ENCODE peak calls at places on chromosomes 12 and 14, in four cellular contexts. R is upper lobe of right lung; N is aorta; S is CD8-positive, alpha-beta T cell. E is an unnamed sample.

GRCh38 chr12:1680804-1681492 is 9.9 kb upstream of the ADIPOR2 start:
- DNase-seq in S (no peak), N (no peak), R (no peak), E (no peak)

GRCh38 chr14:64756712-64757111 is 52.5 kb downstream of the PLEKHG3 start:
- DNase-seq in R (no peak), N (no peak), S (no peak), E (no peak)

GRCh38 chr12:104303538-104304151 is at the start of gene EID3:
- DNase-seq in N (peak; percentile 95), S (peak; percentile 92), R (peak; percentile 94), E (peak; percentile 89)

GRCh38 chr14:38290601-38291190 is 34.8 kb upstream of the CLEC14A start:
- DNase-seq in N (no peak), S (no peak), R (no peak), E (no peak)

GRCh38 chr12:10182662-10183061 is 3.8 kb downstream of the TMEM52B start:
- DNase-seq in R (no peak), N (no peak), S (no peak), E (no peak)

GRCh38 chr12:57611116-57611809 is at the start of gene ARHGEF25:
- DNase-seq in N (peak; percentile 88), R (no peak), S (peak; percentile 46), E (peak; percentile 29)

GRCh38 chr12:19220205-19220604 is 90.7 kb downstream of the PLEKHA5 start:
- DNase-seq in N (no peak), S (no peak), R (no peak), E (no peak)

GRCh38 chr12:50222275-50222783 is 55.2 kb upstream of the CERS5 start:
- DNase-seq in R (no peak), N (peak; percentile 61), S (no peak), E (no peak)

GRCh38 chr12:9662488-9662887 is 7.0 kb upstream of the CLEC2D start:
- DNase-seq in N (no peak), R (no peak), S (no peak), E (no peak)

GRCh38 chr12:93336344-93336743 is 41.4 kb upstream of the NUDT4 start:
- DNase-seq in R (no peak), S (no peak), N (no peak), E (no peak)

GRCh38 chr12:88235183-88235833 is 93.2 kb downstream of the TMTC3 start:
- DNase-seq in R (no peak), N (no peak), S (no peak), E (no peak)

GRCh38 chr12:121811434-121812319 is 7.9 kb downstream of the SETD1B start:
- DNase-seq in R (peak; percentile 89), N (peak; percentile 79), S (peak; percentile 76), E (peak; percentile 76)

GRCh38 chr14:93381644-93382043 is 34.7 kb downstream of the COX8C start:
- DNase-seq in R (no peak), S (no peak), N (no peak), E (no peak)

GRCh38 chr12:121009744-121010143 is 6.5 kb downstream of the C12orf43 start:
- DNase-seq in R (no peak), S (no peak), N (no peak), E (no peak)

GRCh38 chr14:24351517-24351916 is 11.7 kb upstream of the RIPK3 start:
- DNase-seq in R (no peak), S (no peak), N (peak; percentile 54), E (no peak)

GRCh38 chr14:70827366-70828151 is 18.2 kb upstream of the MAP3K9 start:
- DNase-seq in N (no peak), R (no peak), S (no peak), E (no peak)

GRCh38 chr14:59060841-59061240 is 127.6 kb upstream of the DAAM1 start:
- DNase-seq in R (no peak), S (no peak), N (no peak), E (no peak)

GRCh38 chr12:51240971-51241370 is 2.3 kb downstream of the DAZAP2 start:
- DNase-seq in N (no peak), R (no peak), S (no peak), E (no peak)

GRCh38 chr12:113131556-113131955 is 4.0 kb downstream of the RASAL1 start:
- DNase-seq in N (no peak), S (no peak), R (no peak), E (no peak)

GRCh38 chr14:51507556-51508511 is 143.9 kb upstream of the FRMD6 start:
- DNase-seq in S (no peak), N (peak; percentile 81), R (peak; percentile 64), E (no peak)

GRCh38 chr14:92615451-92615850 is 101.9 kb downstream of the RIN3 start:
- DNase-seq in N (no peak), S (peak; percentile 81), R (no peak), E (peak; percentile 68)

GRCh38 chr14:69008411-69008810 is 29.3 kb upstream of the ACTN1 start:
- DNase-seq in S (no peak), R (no peak), N (no peak), E (no peak)

GRCh38 chr14:56121786-56122185 is 3.6 kb downstream of the PELI2 start:
- DNase-seq in N (no peak), R (no peak), S (no peak), E (no peak)

GRCh38 chr14:70901218-70901772 is 6.0 kb upstream of the PCNX1 start:
- DNase-seq in S (no peak), N (no peak), R (no peak), E (no peak)

GRCh38 chr12:49953961-49954835 is 3.7 kb downstream of the AQP2 start:
- DNase-seq in S (no peak), N (peak; percentile 36), R (peak; percentile 63), E (no peak)

GRCh38 chr12:18805516-18806248 is 67.8 kb downstream of the CAPZA3 start:
- DNase-seq in N (no peak), R (no peak), S (no peak), E (no peak)

GRCh38 chr14:54503476-54503875 is 6.2 kb upstream of the CGRRF1 start:
- DNase-seq in N (no peak), S (no peak), R (no peak), E (no peak)

GRCh38 chr14:30211326-30211725 is 283.7 kb upstream of the PRKD1 start:
- DNase-seq in R (no peak), S (no peak), N (no peak), E (no peak)

GRCh38 chr12:131048611-131048990 is 94.9 kb downstream of the ADGRD1 start:
- DNase-seq in S (no peak), N (no peak), R (no peak), E (no peak)

GRCh38 chr14:44895716-44896115 is 66.0 kb downstream of the KLHL28 start:
- DNase-seq in N (no peak), R (no peak), S (no peak), E (no peak)

GRCh38 chr14:52692248-52692962 is 3.0 kb downstream of the ERO1A start:
- DNase-seq in N (no peak), R (no peak), S (no peak), E (no peak)

GRCh38 chr14:100004392-100004791 is 60.8 kb upstream of the EVL start:
- DNase-seq in R (no peak), N (no peak), S (no peak), E (no peak)
- H3K9me3 ChIP-seq in R (no peaks in the 10 kb centered on the region), N (no peaks in the 10 kb centered on the region), S (no peaks in the 10 kb centered on the region), E (no peaks in the 10 kb centered on the region)

DNA sequence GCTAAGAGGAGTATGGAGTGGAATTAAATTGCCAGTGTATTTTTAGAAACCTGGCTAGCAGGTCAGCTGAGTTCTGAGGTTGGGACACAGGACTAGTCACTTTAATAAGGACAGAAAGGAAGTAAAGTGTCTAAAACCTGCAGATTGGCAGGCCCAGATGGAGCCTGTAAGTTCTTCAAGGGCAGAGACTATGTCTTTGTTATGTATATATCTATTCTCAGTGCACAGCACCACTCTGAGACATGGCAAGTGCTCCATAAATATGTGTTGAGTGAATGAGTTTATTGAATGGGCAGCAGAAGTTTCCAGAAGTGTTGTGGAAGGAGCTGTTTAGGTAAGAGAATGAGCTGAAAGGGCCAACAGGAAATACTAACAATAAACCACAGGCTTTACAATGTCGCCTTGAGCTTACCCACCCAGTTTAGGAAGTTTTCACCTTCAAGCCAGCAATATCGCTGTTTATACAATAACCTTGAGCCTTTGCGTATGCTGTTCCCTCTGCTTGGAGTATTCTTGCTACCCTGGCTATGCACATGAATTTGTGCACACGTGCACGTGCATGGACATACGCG is 109.5 kb upstream of the TMPO start:
- DNase-seq in N (no peak), R (no peak), S (no peak), E (no peak)
- H3K9me3 ChIP-seq in N (peaks cover 5% of the 10 kb centered on the region), R (no peaks in the 10 kb centered on the region), S (no peaks in the 10 kb centered on the region), E (no peaks in the 10 kb centered on the region)

GRCh38 chr12:128245106-128245505 is 21.9 kb upstream of the TMEM132C start:
- DNase-seq in R (no peak), S (no peak), N (no peak), E (no peak)
- H3K9me3 ChIP-seq in R (no peaks in the 10 kb centered on the region), S (no peaks in the 10 kb centered on the region), N (peaks cover 8% of the 10 kb centered on the region), E (no peaks in the 10 kb centered on the region)

DNA sequence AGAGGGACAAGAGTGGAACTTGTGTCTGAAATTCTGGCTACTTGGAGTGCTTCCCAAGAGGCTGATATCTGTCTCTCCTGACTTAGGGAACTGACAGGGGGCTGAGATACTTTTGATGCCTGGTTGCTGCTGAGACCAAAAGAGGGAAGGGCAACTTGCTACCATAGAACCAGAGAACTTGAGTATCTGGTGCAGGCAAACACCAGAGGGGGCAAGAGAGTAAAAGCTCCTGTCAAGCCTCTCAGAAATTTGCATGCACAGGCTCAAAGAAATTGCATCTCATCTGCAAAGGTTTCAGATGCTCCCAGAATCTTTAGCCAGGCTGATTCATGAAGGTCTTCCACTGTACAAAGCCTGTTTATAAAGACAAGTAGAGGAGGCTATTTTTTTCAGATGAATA is 391.3 kb upstream of the FOXG1 start:
- DNase-seq in N (no peak), R (no peak), S (no peak), E (no peak)
- H3K9me3 ChIP-seq in N (peaks cover 2% of the 10 kb centered on the region), R (no peaks in the 10 kb centered on the region), S (no peaks in the 10 kb centered on the region), E (no peaks in the 10 kb centered on the region)

GRCh38 chr14:19754172-19754571 is 10.8 kb downstream of the OR4Q3 start:
- DNase-seq in R (no peak), N (no peak), S (no peak), E (no peak)
- H3K9me3 ChIP-seq in R (no peaks in the 10 kb centered on the region), N (no peaks in the 10 kb centered on the region), S (no peaks in the 10 kb centered on the region), E (no peaks in the 10 kb centered on the region)

GRCh38 chr12:133217219-133217618 is 18.5 kb downstream of the ANHX start:
- DNase-seq in R (no peak), N (no peak), S (no peak), E (no peak)
- H3K9me3 ChIP-seq in R (peaks cover 23% of the 10 kb centered on the region), N (peaks cover 33% of the 10 kb centered on the region), S (peaks cover 12% of the 10 kb centered on the region), E (peaks cover 18% of the 10 kb centered on the region)

DNA sequence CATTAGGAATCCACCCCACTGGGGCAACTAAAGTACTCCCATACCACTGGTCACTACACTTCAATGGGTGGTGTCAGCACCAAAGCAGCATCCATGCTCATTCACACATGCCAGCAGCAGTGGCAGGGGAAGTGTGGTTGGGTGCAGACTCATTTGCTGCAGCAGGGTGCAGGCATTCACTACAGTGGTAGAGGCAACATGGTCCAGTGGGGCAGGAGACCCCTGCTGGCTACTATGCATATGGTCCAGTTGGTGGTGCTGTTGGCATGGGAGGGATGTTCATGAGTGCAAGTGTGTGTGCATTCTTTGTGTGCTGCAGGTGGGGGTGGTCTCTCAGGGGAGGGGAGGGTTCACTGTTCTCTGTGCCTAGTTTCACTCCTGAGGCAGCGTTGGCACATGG is 908.4 kb upstream of the NOVA1 start:
- DNase-seq in S (no peak), R (peak; percentile 22), N (peak; percentile 20), E (no peak)
- H3K9me3 ChIP-seq in S (no peaks in the 10 kb centered on the region), R (no peaks in the 10 kb centered on the region), N (no peaks in the 10 kb centered on the region), E (no peaks in the 10 kb centered on the region)

GRCh38 chr12:132948146-132949066 is 7.7 kb downstream of the ZNF605 start:
- DNase-seq in R (no peak), S (no peak), N (no peak), E (no peak)
- H3K9me3 ChIP-seq in R (peaks cover 48% of the 10 kb centered on the region), S (peaks cover 9% of the 10 kb centered on the region), N (peaks cover 53% of the 10 kb centered on the region), E (peaks cover 5% of the 10 kb centered on the region)